ENCODE peak calls at places on chromosomes 6 and 20, in ten cellular contexts. I is right cardiac atrium; O is psoas muscle; C is uterus; X is breast epithelium; L is A549; K is CD8-positive, alpha-beta T cell; U is CD8-positive, alpha-beta memory T cell; E is tibial artery; J is cardiac muscle cell. Y is an unnamed sample.

GRCh38 chr6:3749991-3750323 is 1.6 kb downstream of the PXDC1 start:
- DNase-seq in C (peak; percentile 82), I (peak; percentile 88), O (peak; percentile 72), J (peak; percentile 86), K (no peak), X (no peak), L (no peak), U (no peak), E (peak; percentile 91), Y (no peak)

GRCh38 chr20:57415791-57416190 is 24.6 kb downstream of the RBM38 start:
- DNase-seq in X (no peak), K (no peak), I (no peak), O (no peak), E (no peak), J (no peak), C (no peak), L (no peak), U (no peak), Y (no peak)

GRCh38 chr6:11423667-11424066 is 113.9 kb upstream of the TMEM170B start:
- DNase-seq in C (no peak), U (no peak), X (no peak), J (no peak), I (no peak), E (no peak), L (no peak), K (no peak), O (no peak), Y (no peak)

GRCh38 chr20:24965065-24965919 is 16.2 kb downstream of the CST7 start:
- DNase-seq in O (no peak), I (no peak), K (no peak), X (no peak), C (no peak), U (no peak), J (no peak), L (no peak), E (no peak), Y (no peak)

GRCh38 chr6:106609699-106610098 is 19.6 kb downstream of the RTN4IP1 start:
- DNase-seq in O (no peak), L (peak; percentile 36), J (peak; percentile 13), C (no peak), I (no peak), K (no peak), E (no peak), X (no peak), U (no peak), Y (peak; percentile 29)

GRCh38 chr20:3551681-3552434 is 81.0 kb downstream of the ATRN start:
- DNase-seq in U (no peak), L (no peak), K (no peak), J (no peak), I (no peak), C (no peak), E (no peak), X (no peak), O (no peak), Y (no peak)

GRCh38 chr20:36092424-36093024 is 62.0 kb upstream of the EPB41L1 start:
- DNase-seq in I (peak; percentile 74), L (peak; percentile 34), J (peak; percentile 33), O (peak; percentile 41), E (no peak), K (no peak), U (no peak), C (no peak), X (no peak), Y (no peak)

GRCh38 chr20:3797592-3798404 is 1.7 kb downstream of the CDC25B start:
- DNase-seq in X (no peak), K (no peak), I (peak; percentile 20), L (no peak), E (no peak), O (no peak), J (no peak), C (no peak), U (no peak), Y (no peak)

GRCh38 chr20:52937701-52938100 is 34.5 kb upstream of the TSHZ2 start:
- DNase-seq in K (no peak), J (peak; percentile 4), O (no peak), X (no peak), E (no peak), C (no peak), U (no peak), I (no peak), L (peak; percentile 23), Y (no peak)

GRCh38 chr20:44586289-44586911 is 4.0 kb downstream of the PKIG start:
- DNase-seq in O (no peak), C (no peak), K (no peak), U (no peak), E (no peak), L (no peak), I (no peak), X (no peak), J (no peak), Y (no peak)

GRCh38 chr20:14009206-14009605 is 13.9 kb downstream of the MACROD2 start:
- DNase-seq in U (no peak), E (no peak), O (no peak), K (no peak), L (no peak), C (no peak), J (no peak), X (no peak), I (no peak), Y (no peak)

GRCh38 chr20:19758888-19759331 is 852 bp downstream of the RIN2 start:
- DNase-seq in I (peak; percentile 96), E (peak; percentile 92), L (peak; percentile 56), X (peak; percentile 72), U (no peak), C (peak; percentile 55), J (peak; percentile 49), O (peak; percentile 81), K (no peak), Y (no peak)

GRCh38 chr6:44073612-44074382 is 53.5 kb downstream of the MRPL14 start:
- DNase-seq in E (no peak), O (no peak), I (peak; percentile 67), L (no peak), X (no peak), K (no peak), C (no peak), J (no peak), U (no peak), Y (no peak)

GRCh38 chr6:80988892-80989291 is 763.6 kb downstream of the TENT5A start:
- DNase-seq in J (no peak), L (no peak), X (no peak), U (no peak), C (no peak), O (no peak), E (no peak), K (no peak), I (no peak), Y (no peak)

GRCh38 chr6:34774967-34775366 is 16.9 kb upstream of the BLTP3A start:
- DNase-seq in E (no peak), I (no peak), O (no peak), U (no peak), L (no peak), J (no peak), X (no peak), K (no peak), C (no peak), Y (no peak)

GRCh38 chr6:165831812-165832470 is 168.9 kb upstream of the PDE10A start:
- DNase-seq in C (no peak), E (no peak), I (no peak), J (no peak), L (no peak), O (no peak), K (no peak), U (no peak), X (no peak), Y (no peak)
- H3K4me1 ChIP-seq in C (no peaks in the 10 kb centered on the region), E (no peaks in the 10 kb centered on the region), I (no peaks in the 10 kb centered on the region), J (peaks cover 11% of the 10 kb centered on the region), L (peaks cover 31% of the 10 kb centered on the region), O (no peaks in the 10 kb centered on the region), K (peaks cover 4% of the 10 kb centered on the region), U (no peaks in the 10 kb centered on the region), X (no peaks in the 10 kb centered on the region), Y (no peaks in the 10 kb centered on the region)

GRCh38 chr6:30748301-30748769 is 4.0 kb upstream of the IER3 start:
- DNase-seq in C (no peak), U (no peak), K (no peak), L (peak; percentile 86), X (no peak), I (no peak), J (no peak), O (no peak), E (no peak), Y (no peak)

GRCh38 chr6:30749554-30750378 is 5.4 kb upstream of the IER3 start:
- DNase-seq in K (no peak), I (no peak), J (no peak), C (no peak), O (no peak), X (no peak), L (peak; percentile 79), U (no peak), E (no peak), Y (no peak)

GRCh38 chr6:30748851-30749540 is 4.6 kb upstream of the IER3 start:
- DNase-seq in K (no peak), X (no peak), L (peak; percentile 88), I (no peak), U (no peak), E (no peak), C (no peak), J (no peak), O (no peak), Y (no peak)

GRCh38 chr6:30750379-30750668 is 6.0 kb upstream of the IER3 start:
- DNase-seq in J (no peak), X (no peak), E (no peak), I (no peak), U (no peak), C (no peak), L (no peak), K (no peak), O (no peak), Y (no peak)

DNA sequence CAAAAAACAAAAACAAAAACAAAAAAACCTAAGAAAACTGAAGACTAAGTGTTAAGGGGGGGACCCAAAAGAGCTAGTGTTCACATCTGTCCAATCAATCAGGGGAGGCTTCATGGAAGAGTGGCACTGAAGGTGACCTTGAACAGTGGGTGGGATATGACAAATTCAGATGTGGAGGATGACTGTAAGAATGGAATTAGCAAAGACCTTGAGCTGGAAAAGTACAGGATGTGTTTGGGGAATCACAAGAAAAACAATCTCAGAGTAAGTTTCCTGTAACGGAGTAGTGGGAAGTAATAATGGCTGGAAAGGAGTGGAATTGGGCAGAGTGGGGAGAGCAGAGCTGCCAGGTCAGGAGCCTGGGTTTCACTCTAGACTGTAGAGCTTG is 2.9 kb upstream of the IER3 start:
- DNase-seq in U (no peak), X (no peak), I (no peak), K (no peak), C (no peak), L (no peak), O (no peak), E (no peak), J (no peak), Y (no peak)
- H3K27ac ChIP-seq in U (no peak overlapping the region), X (peak overlapping the region; percentile 97), I (no peak overlapping the region), K (no peak overlapping the region), C (peak overlapping the region; percentile 60), L (peak overlapping the region; percentile 97), O (no peak overlapping the region), E (no peak overlapping the region), J (no peak overlapping the region), Y (no peak overlapping the region)

GRCh38 chr20:21322921-21323321 is 19.8 kb downstream of the XRN2 start:
- DNase-seq in K (no peak), I (no peak), U (no peak), J (no peak), X (no peak), L (no peak), O (no peak), C (no peak), E (no peak), Y (no peak)
- H3K9me3 ChIP-seq in K (no peaks in the 10 kb centered on the region), I (no peaks in the 10 kb centered on the region), U (no peaks in the 10 kb centered on the region), J (no peaks in the 10 kb centered on the region), X (peaks cover 24% of the 10 kb centered on the region), L (peaks cover 28% of the 10 kb centered on the region), O (peaks cover 8% of the 10 kb centered on the region), C (no peaks in the 10 kb centered on the region), E (peaks cover 5% of the 10 kb centered on the region), Y (no peaks in the 10 kb centered on the region)

GRCh38 chr6:30682181-30683117 is 4.0 kb downstream of the PPP1R18 start:
- DNase-seq in J (peak; percentile 84), I (peak; percentile 94), L (peak; percentile 55), C (peak; percentile 94), K (peak; percentile 74), X (no peak), O (peak; percentile 84), E (peak; percentile 93), U (peak; percentile 87), Y (no peak)
- H3K4me1 ChIP-seq in J (peaks cover 47% of the 10 kb centered on the region), I (peaks cover 7% of the 10 kb centered on the region), L (peaks cover 54% of the 10 kb centered on the region), C (peaks cover 27% of the 10 kb centered on the region), K (peaks cover 28% of the 10 kb centered on the region), X (peaks cover 11% of the 10 kb centered on the region), O (peaks cover 9% of the 10 kb centered on the region), E (peaks cover 48% of the 10 kb centered on the region), U (peaks cover 38% of the 10 kb centered on the region), Y (peaks cover 8% of the 10 kb centered on the region)